ENCODE peak calls at places on chromosomes 12 and 14, in nine cellular contexts. D is adrenal gland, I is uterus, M is prostate gland, K is Peyer's patch, W is spleen, C is thyroid gland, E is upper lobe of left lung, Y is tibial nerve. U is an unnamed sample. For H3K4me1, the result is how much of the 10 kb centered on the place peaks cover.

GRCh38 chr12:11877869-11878780 is 192.6 kb upstream of the BCL2L14 start:
- DNase-seq in D (peak), I (peak), M (no peak), K (no peak), W (no peak), C (peak), E (no peak), Y (no peak), U (no peak)

GRCh38 chr14:44897844-44898151 is 63.9 kb downstream of the KLHL28 start:
- DNase-seq in D (no peak), I (no peak), M (no peak), K (no peak), W (no peak), C (no peak), E (no peak), Y (no peak), U (no peak)

GRCh38 chr12:1091350-1091749 is 100.3 kb downstream of the ERC1 start:
- DNase-seq in D (no peak), I (no peak), M (no peak), K (no peak), W (no peak), C (no peak), E (no peak), Y (no peak), U (no peak)

GRCh38 chr12:10554228-10554970 is 48.7 kb downstream of the EIF2S3B start:
- DNase-seq in D (no peak), I (no peak), M (no peak), K (no peak), W (no peak), C (peak), E (peak), Y (no peak), U (no peak)

GRCh38 chr14:64970776-64971451 is 1.2 kb downstream of the RAB15 start:
- DNase-seq in D (no peak), I (no peak), M (no peak), K (no peak), W (no peak), C (no peak), E (no peak), Y (no peak), U (no peak)

GRCh38 chr12:6392499-6392898 is 8.5 kb downstream of the LTBR start:
- DNase-seq in D (no peak), I (peak), M (peak), K (no peak), W (no peak), C (peak), E (peak), Y (no peak), U (no peak)

GRCh38 chr14:23299558-23299957 is 3.1 kb downstream of the PPP1R3E start:
- DNase-seq in D (no peak), I (no peak), M (no peak), K (no peak), W (no peak), C (peak), E (peak), Y (no peak), U (no peak)

GRCh38 chr14:100593751-100594624 is 6.8 kb upstream of the BEGAIN start:
- DNase-seq in D (no peak), I (no peak), M (no peak), K (no peak), W (peak), C (no peak), E (no peak), Y (no peak), U (no peak)

GRCh38 chr14:58501214-58501816 is 73.8 kb downstream of the KIAA0586 start:
- DNase-seq in D (peak), I (peak), M (no peak), K (no peak), W (no peak), C (no peak), E (no peak), Y (no peak), U (no peak)

GRCh38 chr12:93877446-93877845 is 200.3 kb downstream of the CRADD start:
- DNase-seq in D (no peak), I (no peak), M (no peak), K (no peak), W (no peak), C (peak), E (peak), Y (no peak), U (no peak)

GRCh38 chr14:50148799-50149198 is 32.4 kb upstream of the VCPKMT start:
- DNase-seq in D (no peak), I (no peak), M (no peak), K (no peak), W (no peak), C (no peak), E (no peak), Y (no peak), U (no peak)

GRCh38 chr12:115060477-115061168 is 376.6 kb upstream of the TBX3 start:
- DNase-seq in D (no peak), I (no peak), M (no peak), K (no peak), W (no peak), C (no peak), E (no peak), Y (no peak), U (no peak)

GRCh38 chr14:95889236-95889979 is 12.8 kb downstream of the TUNAR start:
- DNase-seq in D (no peak), I (no peak), M (no peak), K (peak), W (no peak), C (peak), E (no peak), Y (no peak), U (no peak)

GRCh38 chr12:15966426-15966825 is 55.3 kb downstream of the DERA start:
- DNase-seq in D (no peak), I (no peak), M (no peak), K (no peak), W (no peak), C (no peak), E (no peak), Y (no peak), U (no peak)

GRCh38 chr14:31420013-31420318 is 384 bp downstream of the HEATR5A start:
- DNase-seq in D (peak), I (no peak), M (peak), K (peak), W (peak), C (peak), E (peak), Y (peak), U (peak)

GRCh38 chr14:36161781-36162180 is 14.7 kb downstream of the PTCSC3 start:
- DNase-seq in D (no peak), I (no peak), M (no peak), K (no peak), W (no peak), C (no peak), E (no peak), Y (no peak), U (no peak)

GRCh38 chr14:92582706-92583452 is 69.3 kb downstream of the RIN3 start:
- DNase-seq in D (no peak), I (no peak), M (no peak), K (no peak), W (peak), C (no peak), E (no peak), Y (no peak), U (no peak)

GRCh38 chr12:47433876-47434275 is 272.0 kb downstream of the RPAP3 start:
- DNase-seq in D (no peak), I (no peak), M (no peak), K (no peak), W (no peak), C (no peak), E (no peak), Y (no peak), U (no peak)

GRCh38 chr14:101733211-101733610 is 28.3 kb upstream of the PPP2R5C start:
- DNase-seq in D (no peak), I (no peak), M (no peak), K (no peak), W (no peak), C (no peak), E (peak), Y (no peak), U (no peak)

GRCh38 chr14:101369194-101369915 is 191.9 kb upstream of the DIO3 start:
- DNase-seq in D (no peak), I (peak), M (no peak), K (no peak), W (no peak), C (no peak), E (no peak), Y (no peak), U (peak)

GRCh38 chr12:26691234-26691970 is 141.6 kb downstream of the ITPR2 start:
- DNase-seq in D (peak), I (no peak), M (no peak), K (no peak), W (no peak), C (peak), E (no peak), Y (no peak), U (peak)

GRCh38 chr12:3129301-3130052 is 52.3 kb downstream of the TSPAN9 start:
- DNase-seq in D (no peak), I (no peak), M (no peak), K (no peak), W (no peak), C (no peak), E (no peak), Y (no peak), U (no peak)

GRCh38 chr12:63308701-63309100 is 157.7 kb upstream of the AVPR1A start:
- DNase-seq in D (no peak), I (no peak), M (no peak), K (no peak), W (no peak), C (peak), E (no peak), Y (no peak), U (no peak)

GRCh38 chr12:2648406-2648805 is 146.4 kb upstream of the FKBP4 start:
- DNase-seq in D (no peak), I (no peak), M (no peak), K (no peak), W (peak), C (no peak), E (no peak), Y (no peak), U (no peak)

GRCh38 chr14:95776798-95777615 is 63.1 kb upstream of the TCL1A start:
- DNase-seq in D (no peak), I (no peak), M (no peak), K (no peak), W (no peak), C (peak), E (no peak), Y (no peak), U (no peak)

GRCh38 chr12:101599771-101600486 is 5.2 kb downstream of the MYBPC1 start:
- DNase-seq in D (no peak), I (no peak), M (no peak), K (no peak), W (no peak), C (no peak), E (no peak), Y (no peak), U (no peak)

GRCh38 chr14:28763914-28764848 is 2.4 kb upstream of the FOXG1 start:
- DNase-seq in D (no peak), I (no peak), M (no peak), K (no peak), W (no peak), C (no peak), E (no peak), Y (no peak), U (no peak)

GRCh38 chr12:2003676-2004112 is 563 bp downstream of the DCP1B start:
- DNase-seq in D (no peak), I (no peak), M (no peak), K (no peak), W (no peak), C (no peak), E (no peak), Y (peak), U (no peak)

GRCh38 chr12:47397664-47398281 is 308.1 kb downstream of the RPAP3 start:
- DNase-seq in D (peak), I (no peak), M (peak), K (peak), W (no peak), C (no peak), E (no peak), Y (no peak), U (no peak)

GRCh38 chr12:63944586-63945228 is 100.2 kb downstream of the SRGAP1 start:
- DNase-seq in D (no peak), I (no peak), M (no peak), K (no peak), W (no peak), C (peak), E (no peak), Y (no peak), U (no peak)

GRCh38 chr12:48988030-48988649 is 10.0 kb downstream of the WNT1 start:
- DNase-seq in D (peak), I (no peak), M (no peak), K (peak), W (peak), C (peak), E (peak), Y (peak), U (no peak)

GRCh38 chr12:49346659-49347306 is at the start of gene DNAJC22:
- DNase-seq in D (no peak), I (no peak), M (no peak), K (no peak), W (no peak), C (peak), E (peak), Y (no peak), U (no peak)

GRCh38 chr12:96400631-96401060 is 407 bp upstream of the CDK17 start:
- DNase-seq in D (no peak), I (no peak), M (no peak), K (no peak), W (no peak), C (no peak), E (no peak), Y (peak), U (no peak)

GRCh38 chr14:35534130-35534883 is at the start of gene INSM2:
- DNase-seq in D (no peak), I (no peak), M (no peak), K (no peak), W (peak), C (no peak), E (no peak), Y (no peak), U (no peak)

GRCh38 chr12:98544741-98545140 is 29.4 kb downstream of the TMPO start:
- DNase-seq in D (no peak), I (no peak), M (no peak), K (no peak), W (no peak), C (no peak), E (no peak), Y (no peak), U (no peak)

GRCh38 chr14:68791078-68791983 is 1.5 kb downstream of the ZFP36L1 start:
- DNase-seq in D (peak), I (peak), M (no peak), K (peak), W (peak), C (no peak), E (no peak), Y (no peak), U (no peak)

GRCh38 chr12:53948650-53949593 is 5.8 kb upstream of the HOXC12 start:
- DNase-seq in D (no peak), I (no peak), M (no peak), K (no peak), W (no peak), C (no peak), E (no peak), Y (no peak), U (no peak)

GRCh38 chr12:52839706-52840105 is 5.6 kb upstream of the KRT79 start:
- DNase-seq in D (no peak), I (no peak), M (no peak), K (no peak), W (peak), C (no peak), E (no peak), Y (no peak), U (no peak)
- TF ChIP-seq POLR2A in D (no peak), I (no peak), M (no peak), K (no peak), W (no peak), C (no peak), E (no peak), Y (no peak), U (no peak)

DNA sequence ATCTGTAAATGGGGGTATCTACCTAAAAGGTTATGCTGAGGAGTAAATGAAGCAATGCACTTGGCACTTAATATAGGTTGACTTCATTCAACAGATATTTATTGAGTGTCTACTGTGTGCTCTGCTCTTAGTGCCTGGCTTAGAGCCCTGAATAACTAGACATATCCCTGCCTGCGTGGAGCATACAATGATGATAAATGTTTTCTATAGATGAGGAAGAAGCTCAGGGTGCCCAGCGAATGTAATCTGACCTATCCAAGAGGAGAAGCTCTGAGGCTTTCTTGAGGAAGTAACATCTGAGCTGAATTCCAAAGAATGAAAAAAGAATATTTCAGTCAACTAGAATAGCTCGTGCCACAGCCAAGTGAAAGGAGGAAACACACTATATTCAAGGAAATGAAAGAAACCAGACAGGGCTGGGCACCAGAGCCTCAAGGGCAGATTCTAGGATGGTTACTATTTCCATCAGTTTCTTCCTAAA is 17.9 kb upstream of the HIGD1C start:
- DNase-seq in D (no peak), I (no peak), M (no peak), K (no peak), W (no peak), C (no peak), E (no peak), Y (no peak), U (no peak)
- H3K4me1 ChIP-seq in D (under half), I (under half), M (under half), K (under half), W (under half), C (half or more), E (under half), Y (under half), U (under half)

DNA sequence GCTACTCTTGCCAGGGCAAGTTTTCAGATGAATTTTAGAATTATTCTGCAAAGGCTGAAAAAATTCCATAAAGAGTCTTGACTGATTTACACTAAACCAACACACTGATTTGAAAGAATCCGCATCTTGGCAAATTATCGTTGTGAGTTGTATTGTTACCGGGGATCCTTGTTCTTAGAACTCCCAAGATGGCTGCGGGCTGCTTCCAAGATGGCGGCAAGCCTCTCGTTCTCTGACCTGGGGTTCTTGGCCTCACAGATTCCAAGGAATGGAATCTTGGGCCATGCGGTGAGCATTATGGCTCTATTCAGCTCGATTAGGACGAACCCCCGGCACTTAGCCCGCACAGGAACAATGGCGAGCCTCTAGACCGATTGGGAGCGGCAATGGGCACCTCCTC is 132.5 kb downstream of the ZNF664 start:
- DNase-seq in D (no peak), I (no peak), M (no peak), K (no peak), W (no peak), C (no peak), E (no peak), Y (no peak), U (no peak)
- TF ChIP-seq POLR2A in D (no peak), I (no peak), M (no peak), K (no peak), W (no peak), C (no peak), E (no peak), Y (no peak), U (no peak)

GRCh38 chr14:76953196-76953945 is 75.1 kb downstream of the IRF2BPL start:
- DNase-seq in D (peak), I (peak), M (peak), K (peak), W (peak), C (peak), E (peak), Y (peak), U (peak)
- H3K4me1 ChIP-seq in D (half or more), I (under half), M (under half), K (under half), W (half or more), C (half or more), E (half or more), Y (half or more), U (under half)

GRCh38 chr12:51815571-51815970 is 32.9 kb downstream of the FIGNL2 start:
- DNase-seq in D (no peak), I (no peak), M (no peak), K (no peak), W (no peak), C (no peak), E (no peak), Y (no peak), U (no peak)

GRCh38 chr12:51813931-51814310 is 34.6 kb downstream of the FIGNL2 start:
- DNase-seq in D (no peak), I (no peak), M (no peak), K (no peak), W (no peak), C (no peak), E (no peak), Y (no peak), U (no peak)

GRCh38 chr12:51817027-51817953 is 31.2 kb downstream of the FIGNL2 start:
- DNase-seq in D (no peak), I (no peak), M (no peak), K (no peak), W (no peak), C (peak), E (no peak), Y (no peak), U (no peak)

GRCh38 chr12:51812871-51813270 is 35.6 kb downstream of the FIGNL2 start:
- DNase-seq in D (no peak), I (no peak), M (no peak), K (no peak), W (no peak), C (no peak), E (no peak), Y (no peak), U (no peak)

GRCh38 chr12:51814311-51815088 is 34.0 kb downstream of the FIGNL2 start:
- DNase-seq in D (peak), I (peak), M (peak), K (peak), W (peak), C (peak), E (peak), Y (peak), U (peak)
- TF ChIP-seq POLR2A in D (no peak), I (no peak), M (no peak), K (no peak), W (no peak), C (no peak), E (no peak), Y (peak), U (no peak)